ENCODE peak calls at places on chromosomes 3 and 15, in five cellular contexts. H is endothelial cell of umbilical vein, Q is K562, P is GM12878, V is sigmoid colon. A is an unnamed sample.

GRCh38 chr3:191094057-191094456 is 105.0 kb upstream of the OSTN start:
- DNase-seq in Q (no peak), H (no peak), P (no peak), V (no peak), A (no peak)

GRCh38 chr15:85024509-85025336 is 43.1 kb downstream of the PDE8A start:
- DNase-seq in P (no peak), V (no peak), H (no peak), Q (no peak), A (no peak)

GRCh38 chr15:52100807-52101206 is 11.8 kb downstream of the BCL2L10 start:
- DNase-seq in Q (no peak), V (peak; percentile 93), H (peak; percentile 94), P (peak; percentile 69), A (no peak)

GRCh38 chr3:14175383-14176037 is 2.9 kb downstream of the XPC start:
- DNase-seq in H (no peak), Q (no peak), P (peak; percentile 48), V (no peak), A (no peak)

GRCh38 chr15:57667171-57667924 is 39.2 kb upstream of the POLR2M start:
- DNase-seq in Q (no peak), P (no peak), H (peak; percentile 67), V (no peak), A (peak; percentile 92)

GRCh38 chr15:56325186-56325585 is 40.0 kb upstream of the TEX9 start:
- DNase-seq in P (no peak), V (no peak), H (no peak), Q (no peak), A (no peak)

GRCh38 chr3:185216587-185216918 is 37.3 kb downstream of the EHHADH start:
- DNase-seq in P (no peak), H (peak; percentile 51), V (no peak), Q (no peak), A (no peak)

GRCh38 chr3:43366880-43367279 is 80.5 kb downstream of the SNRK start:
- DNase-seq in H (no peak), Q (no peak), P (no peak), V (no peak), A (peak; percentile 85)

GRCh38 chr3:141933421-141934300 is 57.2 kb downstream of the ATP1B3 start:
- DNase-seq in P (no peak), Q (no peak), V (peak; percentile 37), H (no peak), A (no peak)

GRCh38 chr15:62901916-62902554 is 140.5 kb upstream of the TPM1 start:
- DNase-seq in P (no peak), H (no peak), V (no peak), Q (no peak), A (no peak)

GRCh38 chr15:45180201-45180600 is 7.6 kb downstream of the SHF start:
- DNase-seq in H (no peak), Q (no peak), P (no peak), V (no peak), A (no peak)

GRCh38 chr3:42024578-42025387 is 62.9 kb upstream of the ULK4 start:
- DNase-seq in V (no peak), P (no peak), H (peak; percentile 81), Q (no peak), A (no peak)

GRCh38 chr3:149592758-149593240 is 65.0 kb downstream of the WWTR1 start:
- DNase-seq in H (peak; percentile 63), Q (no peak), V (no peak), P (no peak), A (no peak)

GRCh38 chr3:115217292-115217677 is 70.2 kb upstream of the ZBTB20 start:
- DNase-seq in V (no peak), H (no peak), Q (no peak), P (no peak), A (no peak)

GRCh38 chr3:32856901-32857507 is 39.2 kb downstream of the TRIM71 start:
- DNase-seq in V (no peak), H (no peak), Q (no peak), P (no peak), A (no peak)

GRCh38 chr3:32855350-32855953 is 37.7 kb downstream of the TRIM71 start:
- DNase-seq in Q (no peak), P (no peak), V (no peak), H (no peak), A (no peak)

GRCh38 chr3:32856355-32856889 is 38.6 kb downstream of the TRIM71 start:
- DNase-seq in V (no peak), P (no peak), H (no peak), Q (no peak), A (no peak)

GRCh38 chr3:32859604-32860237 is 41.9 kb downstream of the TRIM71 start:
- DNase-seq in H (no peak), Q (no peak), V (no peak), P (no peak), A (no peak)

GRCh38 chr3:32857921-32858320 is 40.1 kb downstream of the TRIM71 start:
- DNase-seq in Q (no peak), H (no peak), P (no peak), V (no peak), A (no peak)
- TF ChIP-seq POLR2AphosphoS5 in Q (no peak), H (no peak), P (no peak), V (no peak), A (no peak)

GRCh38 chr3:61919371-61919770 is 358.0 kb downstream of the PTPRG start:
- DNase-seq in H (no peak), P (no peak), V (no peak), Q (no peak), A (no peak)
- H3K4me1 ChIP-seq in H (peaks cover 6% of the 10 kb centered on the region), P (no peaks in the 10 kb centered on the region), V (peaks cover 26% of the 10 kb centered on the region), Q (no peaks in the 10 kb centered on the region), A (peaks cover 37% of the 10 kb centered on the region)

DNA sequence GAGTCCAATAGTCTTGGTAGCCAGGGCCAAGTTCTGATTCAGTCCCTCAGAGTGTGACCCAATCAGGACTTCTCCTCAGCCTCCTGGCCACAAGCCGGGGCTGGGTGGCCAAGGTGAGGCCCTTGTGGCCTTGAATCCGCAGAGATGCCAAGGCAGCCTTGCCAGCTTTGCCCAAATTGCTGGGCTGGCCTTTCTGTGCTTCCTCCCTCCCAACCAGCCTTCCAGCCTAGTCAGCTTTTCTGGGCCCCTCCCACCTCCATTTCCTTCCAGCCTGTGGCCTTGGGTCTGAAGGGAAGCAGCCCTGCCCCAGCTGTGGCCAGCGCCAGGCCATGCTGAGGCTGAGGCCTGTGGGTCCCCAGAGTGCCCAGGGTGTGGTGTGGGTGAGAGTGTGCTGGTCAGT is 34.3 kb upstream of the ANKDD1A start:
- DNase-seq in Q (no peak), H (peak; percentile 53), V (peak; percentile 86), P (no peak), A (no peak)
- TF ChIP-seq POLR2AphosphoS5 in Q (no peak), H (no peak), V (peak; percentile 44), P (no peak), A (peak; percentile 62)

DNA sequence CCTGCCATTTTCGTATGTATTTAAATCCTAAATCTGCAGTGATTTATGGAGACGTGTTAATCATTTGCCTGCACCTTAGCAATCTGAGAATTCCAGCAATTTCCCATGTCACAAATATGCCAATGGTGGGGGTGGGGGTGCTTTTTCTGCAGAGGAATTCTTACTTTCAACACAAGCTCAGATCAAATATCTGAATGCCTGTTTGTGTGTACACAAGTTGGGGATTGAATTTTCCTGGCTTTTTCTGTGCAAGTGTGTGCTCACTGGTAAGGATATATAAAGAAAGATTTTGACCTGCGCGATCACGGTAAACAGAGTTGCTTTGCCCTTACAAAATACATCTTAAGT is 231.1 kb upstream of the TBC1D5 start:
- DNase-seq in P (no peak), V (no peak), Q (no peak), H (no peak), A (no peak)
- H3K4me1 ChIP-seq in P (no peaks in the 10 kb centered on the region), V (peaks cover 42% of the 10 kb centered on the region), Q (no peaks in the 10 kb centered on the region), H (no peaks in the 10 kb centered on the region), A (peaks cover 10% of the 10 kb centered on the region)

GRCh38 chr3:139676634-139677197 is 1.1 kb downstream of the NMNAT3 start:
- DNase-seq in V (no peak), H (no peak), Q (no peak), P (no peak), A (no peak)

GRCh38 chr3:139674585-139675260 is 3.0 kb downstream of the NMNAT3 start:
- DNase-seq in Q (no peak), P (no peak), V (no peak), H (no peak), A (no peak)

GRCh38 chr3:139675327-139675726 is 2.4 kb downstream of the NMNAT3 start:
- DNase-seq in P (no peak), H (no peak), V (no peak), Q (no peak), A (no peak)

GRCh38 chr3:139679218-139679617 is 1.4 kb upstream of the NMNAT3 start:
- DNase-seq in Q (no peak), H (no peak), P (no peak), V (no peak), A (no peak)

DNA sequence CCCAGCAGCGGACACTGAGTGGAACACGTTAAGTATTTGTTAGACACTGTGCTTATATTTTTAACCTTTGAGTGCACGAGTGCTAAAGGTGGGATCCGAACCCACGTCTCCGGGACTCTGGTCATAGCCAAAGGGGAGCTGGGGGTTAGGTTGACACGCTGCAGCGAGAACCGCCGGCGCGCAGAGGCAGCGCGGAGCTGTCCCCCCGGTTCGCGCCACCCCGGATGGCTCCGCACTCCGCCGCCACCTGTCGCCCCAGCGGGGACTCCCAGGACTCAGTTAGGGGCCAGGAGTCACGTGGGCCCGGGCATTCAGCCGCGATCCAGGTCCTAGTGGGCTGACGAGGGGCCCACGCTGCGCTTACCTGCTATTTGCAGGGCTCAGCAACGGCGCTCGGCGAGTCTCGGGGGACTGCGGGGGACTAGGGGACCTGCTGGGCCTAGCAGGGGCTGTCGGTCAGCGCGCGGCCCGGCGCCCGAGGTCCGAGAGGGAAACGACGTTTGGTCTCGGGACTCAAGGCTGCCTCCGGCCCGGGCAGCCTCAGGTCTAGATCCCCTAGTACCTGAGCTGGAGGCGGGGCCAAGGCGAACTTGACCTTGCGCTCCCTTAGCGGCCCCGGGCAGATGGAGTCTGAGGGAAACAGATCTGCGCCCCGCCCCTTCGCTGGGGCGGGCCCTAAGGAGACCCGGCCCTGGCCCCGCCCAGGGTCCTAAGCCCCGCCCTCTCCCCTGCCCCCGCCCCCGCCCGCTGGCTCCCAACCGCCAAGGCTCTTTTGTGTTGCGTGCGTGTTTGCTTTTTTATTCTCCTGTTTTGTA is at the start of gene NMNAT3:
- DNase-seq in Q (peak; percentile 98), H (peak; percentile 62), V (peak; percentile 90), P (no peak), A (peak; percentile 94)
- TF ChIP-seq POLR2AphosphoS5 in Q (no peak), H (no peak), V (peak; percentile 33), P (no peak), A (peak; percentile 49)

GRCh38 chr3:12661926-12662592 is 1.9 kb downstream of the RAF1 start:
- DNase-seq in H (no peak), V (no peak), P (no peak), Q (no peak), A (no peak)
- H3K4me1 ChIP-seq in H (peaks cover 13% of the 10 kb centered on the region), V (peaks cover 49% of the 10 kb centered on the region), P (peaks cover 14% of the 10 kb centered on the region), Q (peaks cover 34% of the 10 kb centered on the region), A (peaks cover 65% of the 10 kb centered on the region)

GRCh38 chr3:12116892-12117291 is 41.8 kb downstream of the TIMP4 start:
- DNase-seq in H (no peak), Q (no peak), P (no peak), V (no peak), A (no peak)
- TF ChIP-seq POLR2AphosphoS5 in H (no peak), Q (no peak), P (no peak), V (no peak), A (no peak)

DNA sequence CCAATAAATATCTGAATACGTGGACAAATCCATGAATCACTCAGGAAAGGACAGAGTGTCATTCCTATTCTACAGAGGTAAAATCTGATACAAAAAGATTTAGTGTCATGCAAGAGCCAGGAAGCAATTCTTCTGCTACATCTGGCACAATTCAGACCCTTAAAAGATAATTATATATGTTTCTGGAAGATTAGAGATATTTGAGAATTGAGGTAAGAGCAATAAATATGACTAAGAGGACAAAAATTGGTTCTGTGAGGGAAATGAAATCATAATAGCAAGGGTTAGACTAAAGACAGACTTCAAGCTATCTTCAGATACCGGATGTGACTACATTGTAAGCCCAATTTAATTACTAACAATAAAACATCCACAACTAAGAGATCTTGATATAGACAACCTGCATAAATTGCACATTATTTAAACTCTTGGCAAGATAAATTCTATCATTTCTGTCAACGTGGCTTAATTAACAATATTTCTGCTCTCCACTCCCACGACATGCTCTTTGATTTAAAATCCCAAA is 32.8 kb downstream of the MB21D2 start:
- DNase-seq in P (no peak), V (no peak), H (peak; percentile 66), Q (no peak), A (no peak)
- H3K4me1 ChIP-seq in P (peaks cover 9% of the 10 kb centered on the region), V (peaks cover 30% of the 10 kb centered on the region), H (peaks cover 74% of the 10 kb centered on the region), Q (no peaks in the 10 kb centered on the region), A (peaks cover 26% of the 10 kb centered on the region)